ENCODE peak calls at places on chromosomes 2 and 18, in nine cellular contexts. H, J, S, E, T, G, N, M and Z are unnamed samples.

GRCh38 chr2:211674715-211675114 is 863.9 kb downstream of the ERBB4 start:
- DNase-seq in T (no peak), S (no peak), E (no peak), G (no peak), H (no peak), N (no peak), M (no peak), J (no peak), Z (no peak)

GRCh38 chr2:221370076-221370941 is 201.8 kb downstream of the EPHA4 start:
- DNase-seq in M (no peak), T (no peak), J (no peak), G (no peak), S (no peak), N (no peak), E (no peak), H (no peak), Z (no peak)

GRCh38 chr2:216426166-216426777 is 14.0 kb downstream of the SMARCAL1 start:
- DNase-seq in S (no peak), T (no peak), G (no peak), H (no peak), M (no peak), E (no peak), J (no peak), N (peak), Z (no peak)

GRCh38 chr2:151780938-151781337 is 46.7 kb upstream of the NEB start:
- DNase-seq in S (no peak), T (no peak), J (no peak), G (no peak), M (no peak), N (no peak), E (no peak), H (no peak), Z (no peak)

GRCh38 chr2:9717886-9718451 is 87.2 kb upstream of the YWHAQ start:
- DNase-seq in J (no peak), M (no peak), G (no peak), T (no peak), E (no peak), S (no peak), N (no peak), H (no peak), Z (no peak)

GRCh38 chr2:47907097-47907781 is 941 bp upstream of the FBXO11 start:
- DNase-seq in N (no peak), G (peak), H (no peak), E (no peak), J (peak), S (peak), M (peak), T (peak), Z (no peak)

GRCh38 chr2:231932985-231933915 is 7.1 kb upstream of the NPPC start:
- DNase-seq in N (no peak), H (no peak), J (no peak), M (no peak), G (no peak), E (no peak), S (no peak), T (no peak), Z (no peak)

GRCh38 chr2:182866461-182867369 is at the start of gene FRZB:
- DNase-seq in T (no peak), J (peak), E (no peak), N (peak), S (peak), M (no peak), G (no peak), H (peak), Z (no peak)

GRCh38 chr2:168652997-168653906 is 149.2 kb upstream of the NOSTRIN start:
- DNase-seq in J (no peak), H (no peak), T (no peak), N (no peak), E (no peak), G (no peak), S (no peak), M (no peak), Z (no peak)

GRCh38 chr2:191299009-191299408 is 53.8 kb downstream of the MYO1B start:
- DNase-seq in T (no peak), N (no peak), J (no peak), M (no peak), G (no peak), S (no peak), H (no peak), E (no peak), Z (no peak)

GRCh38 chr2:151999058-151999457 is 99.8 kb downstream of the CACNB4 start:
- DNase-seq in S (no peak), N (peak), J (peak), G (peak), M (peak), H (peak), E (no peak), T (peak), Z (peak)

GRCh38 chr2:214006601-214007000 is 404.3 kb upstream of the VWC2L start:
- DNase-seq in E (no peak), T (no peak), J (no peak), S (no peak), H (no peak), N (peak), G (no peak), M (no peak), Z (no peak)

GRCh38 chr2:230137902-230138539 is 69.3 kb upstream of the SLC16A14 start:
- DNase-seq in S (no peak), M (no peak), N (peak), T (no peak), J (no peak), G (no peak), H (no peak), E (no peak), Z (no peak)

GRCh38 chr18:55500316-55501086 is 87.5 kb downstream of the TCF4 start:
- DNase-seq in T (no peak), G (no peak), E (no peak), S (no peak), H (no peak), M (no peak), J (no peak), N (peak), Z (no peak)

GRCh38 chr2:240458900-240459391 is 23.5 kb downstream of the GPC1 start:
- DNase-seq in G (no peak), E (no peak), J (no peak), S (no peak), M (no peak), N (no peak), T (no peak), H (no peak), Z (no peak)

GRCh38 chr2:189659734-189660133 is 1.5 kb upstream of the ASNSD1 start:
- DNase-seq in T (no peak), N (no peak), J (no peak), H (no peak), E (no peak), G (no peak), M (no peak), S (no peak), Z (no peak)

GRCh38 chr2:219987830-219988229 is 360.4 kb downstream of the SLC4A3 start:
- DNase-seq in G (no peak), H (no peak), S (no peak), M (no peak), J (no peak), E (no peak), N (peak), T (no peak), Z (peak)

GRCh38 chr18:53715243-53715853 is 509.1 kb downstream of the MBD2 start:
- DNase-seq in T (no peak), N (no peak), E (no peak), G (no peak), M (no peak), J (no peak), S (no peak), H (no peak), Z (no peak)

GRCh38 chr2:86194751-86195054 is 559 bp downstream of the IMMT start:
- DNase-seq in T (no peak), M (no peak), E (no peak), G (no peak), N (no peak), J (no peak), S (no peak), H (no peak), Z (no peak)

GRCh38 chr18:10559566-10560456 is 34.0 kb downstream of the NAPG start:
- DNase-seq in N (peak), G (no peak), M (no peak), H (no peak), T (no peak), S (no peak), J (peak), E (no peak), Z (no peak)

GRCh38 chr2:227703961-227704360 is 13.9 kb downstream of the SLC19A3 start:
- DNase-seq in G (no peak), N (peak), M (no peak), S (no peak), H (no peak), E (no peak), T (no peak), J (no peak), Z (no peak)

GRCh38 chr2:169507698-169508097 is 1.8 kb upstream of the KLHL41 start:
- DNase-seq in H (no peak), G (no peak), S (no peak), E (no peak), M (no peak), J (no peak), T (no peak), N (peak), Z (peak)

GRCh38 chr2:54524236-54524991 is 68.3 kb downstream of the SPTBN1 start:
- DNase-seq in H (no peak), E (no peak), S (no peak), J (peak), G (no peak), M (no peak), N (peak), T (peak), Z (no peak)

GRCh38 chr18:46010050-46010449 is 42.9 kb upstream of the EPG5 start:
- DNase-seq in T (no peak), S (no peak), E (no peak), H (no peak), M (no peak), J (no peak), N (no peak), G (no peak), Z (no peak)

GRCh38 chr2:235219048-235219447 is 267.2 kb downstream of the SH3BP4 start:
- DNase-seq in H (no peak), J (no peak), N (no peak), E (no peak), S (no peak), M (no peak), T (no peak), G (no peak), Z (no peak)

GRCh38 chr2:189204322-189204941 is 24.9 kb upstream of the COL5A2 start:
- DNase-seq in S (no peak), J (no peak), N (peak), G (no peak), T (no peak), M (no peak), H (no peak), E (no peak), Z (no peak)

GRCh38 chr18:45935591-45936335 is 31.4 kb downstream of the EPG5 start:
- DNase-seq in T (no peak), N (peak), H (no peak), J (no peak), M (no peak), G (no peak), S (no peak), E (no peak), Z (no peak)

GRCh38 chr2:39772086-39772811 is 6.8 kb downstream of the THUMPD2 start:
- DNase-seq in E (no peak), N (peak), H (no peak), M (no peak), S (no peak), J (no peak), T (no peak), G (no peak), Z (no peak)

GRCh38 chr18:39037925-39038324 is 1472.3 kb upstream of the CELF4 start:
- DNase-seq in S (no peak), H (no peak), N (no peak), J (no peak), T (no peak), M (no peak), E (no peak), G (no peak), Z (no peak)

GRCh38 chr2:150625741-150626140 is 138.3 kb upstream of the RND3 start:
- DNase-seq in N (no peak), S (no peak), G (no peak), M (no peak), J (no peak), T (no peak), H (no peak), E (no peak), Z (no peak)

GRCh38 chr18:80247403-80247916 is at the start of gene PARD6G:
- DNase-seq in G (peak), S (peak), N (peak), T (peak), E (peak), H (peak), J (peak), M (peak), Z (peak)

GRCh38 chr2:46179037-46179621 is 118.1 kb upstream of the EPAS1 start:
- DNase-seq in M (peak), T (peak), H (no peak), S (peak), G (peak), J (peak), E (no peak), N (peak), Z (peak)

GRCh38 chr18:13436596-13436995 is 218.0 kb downstream of the LDLRAD4 start:
- DNase-seq in S (no peak), E (no peak), H (no peak), N (no peak), T (peak), J (no peak), G (no peak), M (peak), Z (no peak)